ENCODE peak calls at places on chromosomes 2 and 18, in eight cellular contexts. J is GM12878; A is CD8-positive, alpha-beta memory T cell; H is thoracic aorta; Y is Karpas-422; R is left lung; X is IMR-90; L is psoas muscle. W is an unnamed sample. For H3K27me3 and H3K36me3, the result is how much of the 10 kb centered on the place peaks cover.

GRCh38 chr2:189124175-189124574 is 55.4 kb downstream of the COL5A2 start:
- DNase-seq in J (no peak), H (no peak), X (peak), Y (no peak), A (no peak), L (no peak), R (no peak), W (no peak)

GRCh38 chr2:174120346-174120745 is 128.0 kb downstream of the OLA1 start:
- DNase-seq in H (no peak), L (no peak), A (no peak), J (no peak), Y (no peak), R (no peak), X (peak), W (no peak)

GRCh38 chr2:140454717-140455116 is 1674.5 kb upstream of the NXPH2 start:
- DNase-seq in Y (no peak), A (no peak), X (peak), J (no peak), R (no peak), H (peak), L (no peak), W (no peak)

GRCh38 chr2:236657215-236657614 is 87.6 kb downstream of the ACKR3 start:
- DNase-seq in A (no peak), L (no peak), Y (no peak), R (no peak), J (no peak), H (no peak), X (no peak), W (no peak)

GRCh38 chr18:32669549-32670165 is 103.2 kb downstream of the KLHL14 start:
- DNase-seq in H (no peak), X (no peak), J (no peak), Y (peak), A (no peak), R (peak), L (no peak), W (no peak)

GRCh38 chr2:2328847-2329246 is 2.2 kb downstream of the MYT1L start:
- DNase-seq in R (no peak), J (no peak), Y (peak), X (no peak), H (no peak), A (no peak), L (no peak), W (no peak)

GRCh38 chr2:70391988-70392387 is 90.1 kb upstream of the FAM136A start:
- DNase-seq in L (no peak), R (no peak), A (no peak), J (no peak), Y (no peak), H (no peak), X (peak), W (no peak)

GRCh38 chr2:235263205-235264120 is 230.4 kb upstream of the AGAP1 start:
- DNase-seq in J (no peak), A (no peak), X (peak), Y (no peak), L (peak), H (no peak), R (no peak), W (no peak)

GRCh38 chr2:218291934-218292699 is at the start of gene TMBIM1:
- DNase-seq in J (no peak), A (peak), Y (peak), R (peak), X (peak), H (no peak), L (peak), W (peak)

GRCh38 chr2:159326569-159327255 is 40.2 kb upstream of the WDSUB1 start:
- DNase-seq in H (no peak), Y (no peak), A (no peak), L (peak), J (no peak), X (peak), R (no peak), W (no peak)

GRCh38 chr2:154568413-154568812 is 130.1 kb upstream of the KCNJ3 start:
- DNase-seq in Y (no peak), X (no peak), L (no peak), J (no peak), H (no peak), R (no peak), A (no peak), W (no peak)

GRCh38 chr2:109009920-109010610 is 21.0 kb upstream of the EDAR start:
- DNase-seq in J (no peak), R (no peak), Y (no peak), X (peak), L (no peak), A (no peak), H (no peak), W (no peak)

GRCh38 chr2:20595439-20596192 is 55.3 kb downstream of the HS1BP3 start:
- DNase-seq in A (no peak), J (peak), L (no peak), X (peak), R (peak), H (no peak), Y (peak), W (no peak)

GRCh38 chr2:236317938-236318396 is 53.8 kb upstream of the ASB18 start:
- DNase-seq in Y (no peak), J (no peak), X (no peak), H (no peak), L (no peak), R (no peak), A (no peak), W (no peak)

GRCh38 chr2:64542071-64543005 is 18.2 kb downstream of the AFTPH start:
- DNase-seq in Y (no peak), R (no peak), H (no peak), A (no peak), J (no peak), L (no peak), X (no peak), W (no peak)

GRCh38 chr2:17538844-17539554 is 1.5 kb upstream of the VSNL1 start:
- DNase-seq in H (no peak), A (no peak), Y (no peak), R (peak), J (no peak), X (peak), L (peak), W (no peak)

GRCh38 chr18:31736630-31737029 is 24.1 kb downstream of the SLC25A52 start:
- DNase-seq in L (no peak), H (no peak), J (peak), Y (peak), X (no peak), A (no peak), R (no peak), W (no peak)

GRCh38 chr18:61972389-61973264 is 79.8 kb upstream of the RNF152 start:
- DNase-seq in J (no peak), Y (peak), X (no peak), A (no peak), L (no peak), H (no peak), R (no peak), W (no peak)

GRCh38 chr2:48601349-48601748 is 16.3 kb upstream of the GTF2A1L start:
- DNase-seq in J (no peak), L (no peak), H (no peak), X (peak), Y (peak), A (no peak), R (no peak), W (no peak)

GRCh38 chr18:44848931-44849330 is 168.2 kb downstream of the SETBP1 start:
- DNase-seq in X (no peak), H (no peak), Y (no peak), R (no peak), L (no peak), A (no peak), J (no peak), W (no peak)

GRCh38 chr2:237320801-237321563 is 93.0 kb downstream of the COL6A3 start:
- DNase-seq in R (no peak), J (no peak), H (no peak), L (peak), X (no peak), A (no peak), Y (no peak), W (no peak)

GRCh38 chr18:8762968-8763367 is 57.6 kb downstream of the MTCL1 start:
- DNase-seq in R (peak), A (no peak), Y (no peak), L (no peak), J (no peak), X (no peak), H (no peak), W (no peak)

DNA sequence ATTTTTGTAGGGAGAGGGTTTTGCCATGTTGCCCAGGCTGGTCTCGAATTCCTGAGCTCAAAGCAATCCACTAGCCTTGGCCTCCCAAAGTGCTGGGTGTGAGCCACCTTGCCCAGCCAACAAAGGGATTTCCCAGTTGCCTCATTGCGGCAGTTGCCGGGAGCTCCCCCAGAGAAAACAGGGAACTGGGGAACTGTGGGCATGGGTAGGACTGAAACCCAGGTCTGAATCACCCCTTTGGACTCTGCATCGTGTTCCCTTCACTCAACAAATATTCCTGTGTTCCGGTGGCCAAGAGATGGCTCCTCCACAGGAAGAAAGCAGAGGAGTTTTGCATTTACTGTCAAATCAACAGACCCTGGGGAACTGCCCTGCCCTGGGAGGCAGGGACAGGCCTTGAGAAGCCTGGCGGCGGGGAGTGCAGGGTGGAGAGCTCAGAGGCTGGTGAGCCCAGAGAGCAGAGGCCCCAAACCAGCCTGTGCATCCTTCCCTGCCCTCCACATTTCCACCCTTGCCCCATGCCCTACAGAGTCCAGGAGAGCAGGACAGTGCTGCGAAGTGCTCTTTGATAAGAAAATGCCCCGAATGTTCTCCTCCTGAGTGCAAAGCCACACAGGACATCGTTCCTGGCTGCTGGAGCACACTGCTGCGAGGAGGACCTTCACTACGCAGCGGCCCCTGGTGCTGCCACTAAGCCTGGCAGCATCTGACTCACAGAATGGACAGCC is 24.9 kb downstream of the MYO7B start:
- DNase-seq in J (no peak), L (no peak), H (no peak), R (no peak), X (no peak), A (no peak), Y (no peak), W (no peak)
- H3K27me3 ChIP-seq in J (under half), L (under half), H (under half), R (under half), X (under half), A (under half), Y (under half), W (under half)

GRCh38 chr2:47028171-47028570 is 112.6 kb upstream of the MCFD2 start:
- DNase-seq in H (no peak), A (no peak), J (no peak), X (no peak), Y (no peak), R (peak), L (no peak), W (no peak)

GRCh38 chr2:47024046-47024445 is 108.4 kb upstream of the MCFD2 start:
- DNase-seq in A (no peak), X (no peak), Y (no peak), R (peak), L (peak), J (no peak), H (no peak), W (no peak)

GRCh38 chr2:47028846-47029560 is 113.4 kb upstream of the MCFD2 start:
- DNase-seq in J (no peak), R (peak), Y (no peak), A (no peak), H (no peak), L (no peak), X (no peak), W (no peak)

GRCh38 chr2:47025969-47026610 is 110.5 kb upstream of the MCFD2 start:
- DNase-seq in A (no peak), Y (no peak), H (no peak), X (no peak), L (no peak), R (peak), J (no peak), W (no peak)

DNA sequence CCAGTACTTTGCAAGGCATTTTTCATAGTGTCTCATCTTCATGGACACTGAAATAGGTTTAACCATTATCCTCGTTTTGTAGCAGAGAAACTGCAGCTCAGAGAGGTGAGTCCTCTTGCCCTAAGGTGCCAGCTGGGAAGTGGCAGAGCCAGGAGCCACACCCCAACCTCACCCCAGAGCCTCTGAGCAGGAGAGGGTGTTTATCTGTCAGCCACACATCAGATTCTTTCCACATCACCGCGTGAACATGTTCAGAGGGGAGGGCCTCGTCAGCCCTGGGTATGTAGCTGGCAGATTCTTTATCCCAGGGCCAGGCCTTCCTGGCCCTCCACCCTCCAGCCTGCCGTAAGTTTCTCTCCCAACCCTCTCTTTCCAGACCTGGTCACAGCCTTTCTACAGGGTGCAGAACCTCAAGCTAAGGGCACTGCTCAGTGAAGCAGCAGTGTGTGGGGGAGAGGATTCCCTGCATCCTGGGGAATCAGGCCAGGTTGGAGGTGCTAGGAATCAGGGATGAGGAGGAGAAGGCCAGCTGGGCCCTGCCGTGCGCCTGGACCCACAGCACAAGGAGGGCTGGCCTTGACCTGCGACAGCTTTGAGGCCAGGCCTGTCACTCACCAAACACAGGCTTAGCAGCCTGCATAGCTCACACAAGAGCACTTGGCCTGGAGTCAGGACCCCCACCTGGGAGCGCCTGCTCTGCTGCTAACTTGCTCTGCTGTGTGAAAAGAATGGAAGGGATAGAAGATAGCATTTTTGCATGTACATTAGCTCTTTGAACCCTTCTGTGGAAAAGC is 111.3 kb upstream of the MCFD2 start:
- DNase-seq in R (peak), A (no peak), L (no peak), X (no peak), Y (no peak), J (no peak), H (no peak), W (no peak)
- H3K36me3 ChIP-seq in R (half or more), A (under half), L (under half), X (half or more), Y (under half), J (under half), H (half or more), W (under half)

DNA sequence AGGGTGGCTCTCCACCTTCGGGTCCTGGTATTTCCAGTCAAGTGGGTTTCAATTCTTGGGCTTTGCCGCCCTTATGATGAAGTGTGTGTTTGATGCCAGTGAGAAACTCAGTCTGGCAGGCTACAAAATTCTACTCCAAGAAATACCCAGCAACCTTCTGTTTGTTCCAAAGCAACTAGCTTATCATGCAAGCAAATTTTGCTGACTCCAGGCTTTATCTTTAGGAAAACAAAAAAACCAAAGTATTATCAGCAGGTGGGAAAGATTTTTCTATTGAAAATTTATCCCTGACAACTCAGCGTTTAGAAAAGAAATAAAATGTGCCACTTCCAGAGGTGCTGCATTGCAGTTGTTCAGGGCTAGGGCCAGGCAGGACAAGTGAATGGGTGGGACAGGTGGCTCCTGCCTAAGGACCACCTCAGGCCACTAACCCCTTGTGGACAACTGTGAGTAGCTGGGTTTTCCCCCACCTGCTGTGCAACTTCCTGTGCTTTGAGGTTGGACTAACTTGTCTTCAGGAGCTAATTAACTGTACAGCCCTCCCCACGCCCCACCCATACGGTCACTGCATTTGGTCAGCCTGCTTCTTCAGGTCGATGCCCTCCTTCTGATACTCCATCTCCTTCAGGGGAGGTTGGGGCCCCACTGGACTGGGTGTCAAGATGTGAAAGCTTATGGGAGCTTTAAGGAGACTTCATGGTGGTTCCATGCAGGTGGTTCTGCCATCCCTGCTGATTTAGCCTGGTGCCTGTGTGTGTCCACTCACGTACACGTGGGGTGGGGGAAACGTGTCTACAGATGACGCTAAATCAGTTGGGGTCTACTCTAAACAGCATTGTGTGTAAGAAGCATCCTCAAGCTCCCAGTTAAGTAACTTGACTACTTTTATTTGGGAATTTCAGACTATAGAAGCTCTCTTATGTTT is 46.8 kb downstream of the BCL2L11 start:
- DNase-seq in H (no peak), R (no peak), Y (no peak), X (no peak), A (no peak), L (no peak), J (no peak), W (no peak)
- H3K27me3 ChIP-seq in H (under half), R (under half), Y (under half), X (under half), A (under half), L (under half), J (under half), W (under half)

DNA sequence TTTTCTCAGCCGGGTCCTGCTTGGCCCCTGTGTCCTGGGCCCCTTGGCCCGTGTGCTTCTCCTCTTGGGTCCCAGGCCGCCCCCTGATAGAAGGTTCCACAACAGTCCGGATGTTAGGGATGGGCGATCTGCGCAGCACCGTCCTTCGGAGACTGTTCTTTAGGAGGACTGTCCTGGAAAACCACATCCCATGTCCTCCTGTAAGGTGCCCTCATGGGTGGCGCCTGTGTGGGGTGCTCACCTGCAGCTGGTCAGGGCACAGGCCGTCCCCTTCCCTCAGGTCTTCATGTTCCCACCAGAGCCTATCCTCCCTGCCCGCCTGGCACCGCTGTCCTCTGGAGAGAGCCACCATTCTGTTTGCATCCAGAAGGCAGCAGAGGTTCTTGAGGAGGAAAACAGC is 50.0 kb downstream of the CTDP1 start:
- DNase-seq in J (no peak), Y (no peak), R (peak), L (no peak), X (no peak), A (no peak), H (no peak), W (peak)
- H3K36me3 ChIP-seq in J (under half), Y (half or more), R (half or more), L (under half), X (half or more), A (under half), H (under half), W (under half)

DNA sequence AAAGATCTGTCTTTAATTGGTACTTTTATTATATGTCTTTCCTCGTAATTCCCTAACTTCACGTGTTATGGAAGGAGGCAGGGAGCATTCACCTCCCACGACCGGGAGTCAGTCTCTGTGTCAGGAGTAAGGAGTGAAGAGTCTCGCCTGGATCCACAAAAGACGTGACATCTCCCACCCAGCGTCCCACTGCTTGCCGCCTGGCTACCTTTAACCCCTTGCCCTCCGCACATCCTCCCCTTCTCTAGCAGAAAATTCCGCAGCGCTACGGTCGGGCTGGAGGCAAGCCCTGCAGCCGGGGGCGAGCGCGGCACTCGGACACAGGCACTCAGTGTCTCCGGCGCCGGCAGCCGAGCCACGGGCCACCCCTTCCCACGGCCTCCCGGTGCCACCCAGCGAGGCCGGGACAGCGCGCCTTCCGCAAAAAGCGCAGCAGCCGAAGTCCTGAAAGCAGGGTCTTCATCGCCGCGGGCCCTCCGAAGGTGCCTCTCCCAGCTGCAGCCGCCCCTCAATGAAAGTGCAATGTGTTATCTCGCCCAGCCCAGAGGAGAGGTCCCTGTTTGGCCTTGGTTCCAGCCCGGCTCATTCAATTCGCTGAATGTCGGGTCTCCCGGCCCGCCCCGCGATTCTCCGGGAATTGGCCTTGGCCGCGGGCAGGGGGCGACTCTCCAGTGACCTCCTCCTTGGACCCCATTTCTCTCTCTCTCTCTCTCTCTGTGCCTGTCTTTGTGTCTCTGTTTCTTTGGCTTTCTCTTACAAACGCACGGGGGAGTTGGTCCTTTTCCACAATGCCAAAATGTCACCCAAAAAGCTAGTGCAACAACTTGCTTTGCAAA is 1.2 kb downstream of the DLGAP1 start:
- DNase-seq in R (peak), H (no peak), X (no peak), A (no peak), L (peak), J (no peak), Y (no peak), W (no peak)
- H3K27me3 ChIP-seq in R (half or more), H (under half), X (under half), A (under half), L (under half), J (under half), Y (under half), W (under half)

GRCh38 chr2:239678186-239678490 is 277.3 kb upstream of the HDAC4 start:
- DNase-seq in Y (no peak), X (no peak), J (no peak), H (no peak), A (no peak), R (no peak), L (no peak), W (no peak)
- H3K36me3 ChIP-seq in Y (under half), X (under half), J (under half), H (under half), A (under half), R (under half), L (under half), W (under half)

DNA sequence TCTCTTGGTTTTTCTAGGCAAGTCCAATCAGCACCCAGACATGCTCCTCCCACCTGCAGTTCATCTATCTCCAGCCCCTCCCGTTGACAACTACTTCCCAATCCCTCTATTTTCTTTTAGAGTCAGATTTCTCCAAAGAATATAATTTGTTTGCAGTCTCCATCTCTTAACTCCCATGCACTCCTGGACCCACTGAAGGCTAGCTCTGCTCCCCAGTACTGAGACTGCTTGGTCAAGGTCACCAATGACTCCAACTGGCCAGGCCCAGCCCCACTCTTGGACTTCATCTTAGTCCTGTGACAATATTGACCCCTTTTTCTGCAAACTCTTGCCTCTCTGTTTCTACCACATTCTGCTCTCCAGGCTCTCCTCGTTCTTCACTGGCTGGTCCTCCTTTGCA is 62.0 kb downstream of the BCL2L11 start:
- DNase-seq in X (no peak), L (no peak), A (no peak), Y (no peak), H (no peak), J (no peak), R (no peak), W (no peak)
- H3K27me3 ChIP-seq in X (under half), L (under half), A (under half), Y (under half), H (under half), J (under half), R (under half), W (under half)

W was measured in CD8-positive, alpha-beta T cell.